ENCODE peak calls at places on chromosome X, in four cellular contexts. E is NCI-H1092, G is PC-3, M is NCI-H345. V is an unnamed sample.

GRCh38 chrX:2710041-2710471 is 19.0 kb downstream of the CD99 start:
- DNase-seq in E (no peak), G (peak), M (no peak), V (peak)

GRCh38 chrX:101595739-101596419 is 21.9 kb downstream of the ARMCX6 start:
- DNase-seq in E (peak), G (peak), M (peak), V (peak)

GRCh38 chrX:34300871-34301270 is 168.8 kb upstream of the FAM47A start:
- DNase-seq in E (no peak), G (peak), M (peak), V (peak)

GRCh38 chrX:23385242-23385641 is 50.6 kb downstream of the PTCHD1 start:
- DNase-seq in E (no peak), G (no peak), M (no peak), V (no peak)

GRCh38 chrX:50863471-50863870 is 47.1 kb upstream of the BMP15 start:
- DNase-seq in E (no peak), G (no peak), M (no peak), V (no peak)

GRCh38 chrX:49002091-49002935 is at the start of gene GRIPAP1:
- DNase-seq in E (peak), G (peak), M (peak), V (peak)

GRCh38 chrX:46757593-46757992 is 1.3 kb downstream of the SLC9A7 start:
- DNase-seq in E (no peak), G (peak), M (no peak), V (peak)

GRCh38 chrX:136586386-136586785 is 54.4 kb downstream of the VGLL1 start:
- DNase-seq in E (no peak), G (peak), M (no peak), V (peak)

GRCh38 chrX:25013593-25014365 is 2.0 kb downstream of the ARX start:
- DNase-seq in E (no peak), G (no peak), M (no peak), V (no peak)

GRCh38 chrX:88560673-88561330 is 186.2 kb upstream of the CPXCR1 start:
- DNase-seq in E (no peak), G (no peak), M (no peak), V (no peak)

GRCh38 chrX:821311-822178 is 191.0 kb downstream of the SHOX start:
- DNase-seq in E (no peak), G (no peak), M (no peak), V (no peak)

GRCh38 chrX:111376486-111376885 is 35.5 kb downstream of the DCX start:
- DNase-seq in E (no peak), G (no peak), M (no peak), V (no peak)

GRCh38 chrX:107659768-107660167 is 31.5 kb downstream of the PRPS1 start:
- DNase-seq in E (no peak), G (peak), M (peak), V (peak)

GRCh38 chrX:117568238-117568637 is 548.4 kb downstream of the KLHL13 start:
- DNase-seq in E (no peak), G (no peak), M (no peak), V (no peak)

GRCh38 chrX:23373129-23373804 is 38.6 kb downstream of the PTCHD1 start:
- DNase-seq in E (no peak), G (peak), M (no peak), V (peak)

GRCh38 chrX:41522681-41523080 is 75.5 kb downstream of the NYX start:
- DNase-seq in E (no peak), G (no peak), M (no peak), V (no peak)

GRCh38 chrX:38375888-38376287 is 23.5 kb downstream of the OTC start:
- DNase-seq in E (no peak), G (peak), M (no peak), V (peak)

GRCh38 chrX:129632443-129632842 is 22.3 kb downstream of the APLN start:
- DNase-seq in E (no peak), G (no peak), M (no peak), V (no peak)

GRCh38 chrX:107449490-107450175 is at the start of gene FRMPD3:
- DNase-seq in E (no peak), G (no peak), M (no peak), V (no peak)

GRCh38 chrX:133640161-133641015 is 225.1 kb upstream of the GPC4 start:
- DNase-seq in E (no peak), G (peak), M (no peak), V (no peak)

GRCh38 chrX:8971116-8971515 is 62.8 kb downstream of the FAM9B start:
- DNase-seq in E (peak), G (peak), M (peak), V (peak)

GRCh38 chrX:34642849-34643248 is 14.2 kb downstream of the TMEM47 start:
- DNase-seq in E (no peak), G (no peak), M (no peak), V (no peak)

GRCh38 chrX:48590203-48591103 is 6.8 kb upstream of the WDR13 start:
- DNase-seq in E (no peak), G (no peak), M (no peak), V (no peak)

GRCh38 chrX:79065696-79066095 is 78.8 kb upstream of the GPR174 start:
- DNase-seq in E (no peak), G (no peak), M (no peak), V (no peak)

GRCh38 chrX:74550295-74550802 is 64.1 kb downstream of the RLIM start:
- DNase-seq in E (peak), G (peak), M (peak), V (peak)

GRCh38 chrX:153641575-153642312 is 5.3 kb upstream of the DUSP9 start:
- DNase-seq in E (no peak), G (no peak), M (no peak), V (no peak)

GRCh38 chrX:129590596-129590995 is 50.5 kb downstream of the OCRL start:
- DNase-seq in E (no peak), G (no peak), M (no peak), V (no peak)

GRCh38 chrX:48714573-48714972 is 18.0 kb downstream of the SUV39H1 start:
- DNase-seq in E (no peak), G (peak), M (no peak), V (no peak)

GRCh38 chrX:2691543-2692220 is 587 bp downstream of the CD99 start:
- DNase-seq in E (no peak), G (peak), M (no peak), V (no peak)

GRCh38 chrX:2751291-2751690 is 549 bp upstream of the XG start:
- DNase-seq in E (no peak), G (no peak), M (no peak), V (no peak)

GRCh38 chrX:117895418-117895817 is 221.2 kb downstream of the KLHL13 start:
- DNase-seq in E (no peak), G (no peak), M (no peak), V (no peak)

GRCh38 chrX:150616179-150616862 is 47.9 kb downstream of the MTM1 start:
- DNase-seq in E (no peak), G (no peak), M (no peak), V (no peak)

V was measured in mammary epithelial cell.